ENCODE peak calls at places on chromosomes 12 and 14, in ten cellular contexts. F is OCI-LY7, V is RWPE1, R is caudate nucleus, A is transverse colon, I is SK-N-SH, P is SJSA1, Z is lung, G is H9, Q is thoracic aorta. E is an unnamed sample.

GRCh38 chr14:29274890-29275651 is 508.5 kb downstream of the FOXG1 start:
- DNase-seq in F (no peak), V (no peak), R (no peak), A (no peak), I (no peak), P (no peak), Z (no peak), G (no peak), Q (no peak), E (peak)

GRCh38 chr12:5789469-5789968 is 155.5 kb downstream of the ANO2 start:
- DNase-seq in F (no peak), V (peak), R (no peak), A (no peak), I (no peak), P (peak), Z (peak), G (no peak), Q (no peak), E (peak)

GRCh38 chr14:105281354-105282097 is 19.3 kb downstream of the BRF1 start:
- DNase-seq in F (peak), V (peak), R (no peak), A (no peak), I (peak), P (peak), Z (no peak), G (no peak), Q (no peak), E (peak)

GRCh38 chr12:93174048-93174447 is 203.7 kb upstream of the NUDT4 start:
- DNase-seq in F (no peak), V (no peak), R (no peak), A (no peak), I (peak), P (no peak), Z (no peak), G (no peak), Q (no peak), E (no peak)

GRCh38 chr12:112595415-112595814 is 176.7 kb downstream of the PTPN11 start:
- DNase-seq in F (no peak), V (no peak), R (no peak), A (no peak), I (no peak), P (no peak), Z (no peak), G (no peak), Q (no peak), E (no peak)

GRCh38 chr12:68319988-68320623 is 12.1 kb downstream of the MDM1 start:
- DNase-seq in F (no peak), V (no peak), R (no peak), A (peak), I (no peak), P (no peak), Z (no peak), G (no peak), Q (no peak), E (no peak)

GRCh38 chr12:120381752-120382419 is 12.9 kb upstream of the MSI1 start:
- DNase-seq in F (no peak), V (no peak), R (no peak), A (no peak), I (no peak), P (peak), Z (no peak), G (no peak), Q (no peak), E (no peak)

GRCh38 chr14:29529418-29529817 is 398.2 kb downstream of the PRKD1 start:
- DNase-seq in F (no peak), V (no peak), R (no peak), A (no peak), I (peak), P (no peak), Z (no peak), G (no peak), Q (no peak), E (peak)

GRCh38 chr12:104622942-104623341 is 166.2 kb downstream of the CHST11 start:
- DNase-seq in F (no peak), V (no peak), R (no peak), A (no peak), I (no peak), P (no peak), Z (no peak), G (no peak), Q (no peak), E (no peak)

GRCh38 chr12:115313929-115314328 is 630.0 kb upstream of the TBX3 start:
- DNase-seq in F (no peak), V (peak), R (no peak), A (no peak), I (no peak), P (no peak), Z (no peak), G (no peak), Q (no peak), E (no peak)

GRCh38 chr14:51750542-51750941 is 98.8 kb downstream of the FRMD6 start:
- DNase-seq in F (no peak), V (no peak), R (no peak), A (no peak), I (peak), P (no peak), Z (no peak), G (peak), Q (no peak), E (no peak)

GRCh38 chr12:41919526-41920305 is 225.0 kb downstream of the GXYLT1 start:
- DNase-seq in F (no peak), V (no peak), R (no peak), A (no peak), I (peak), P (no peak), Z (no peak), G (no peak), Q (no peak), E (no peak)

GRCh38 chr14:94313991-94314655 is 9.0 kb downstream of the SERPINA6 start:
- DNase-seq in F (no peak), V (no peak), R (no peak), A (no peak), I (no peak), P (no peak), Z (no peak), G (no peak), Q (no peak), E (no peak)

GRCh38 chr14:61322799-61323290 is 1.5 kb downstream of the PRKCH start:
- DNase-seq in F (no peak), V (peak), R (no peak), A (no peak), I (peak), P (no peak), Z (peak), G (no peak), Q (no peak), E (no peak)

GRCh38 chr12:126512916-126513913 is 1448.0 kb downstream of the AACS start:
- DNase-seq in F (no peak), V (no peak), R (no peak), A (no peak), I (no peak), P (no peak), Z (no peak), G (no peak), Q (no peak), E (no peak)

GRCh38 chr12:64752833-64753238 is 6.4 kb downstream of the GNS start:
- DNase-seq in F (no peak), V (no peak), R (no peak), A (no peak), I (no peak), P (no peak), Z (no peak), G (no peak), Q (no peak), E (no peak)

GRCh38 chr14:53999061-53999488 is 42.5 kb upstream of the BMP4 start:
- DNase-seq in F (no peak), V (peak), R (no peak), A (no peak), I (no peak), P (peak), Z (peak), G (no peak), Q (no peak), E (peak)

GRCh38 chr12:31651893-31652521 is 7.5 kb upstream of the ETFBKMT start:
- DNase-seq in F (no peak), V (no peak), R (no peak), A (no peak), I (peak), P (no peak), Z (no peak), G (no peak), Q (no peak), E (no peak)

GRCh38 chr12:124883263-124883876 is 19.7 kb upstream of the SCARB1 start:
- DNase-seq in F (peak), V (no peak), R (no peak), A (no peak), I (no peak), P (no peak), Z (no peak), G (no peak), Q (no peak), E (no peak)

DNA sequence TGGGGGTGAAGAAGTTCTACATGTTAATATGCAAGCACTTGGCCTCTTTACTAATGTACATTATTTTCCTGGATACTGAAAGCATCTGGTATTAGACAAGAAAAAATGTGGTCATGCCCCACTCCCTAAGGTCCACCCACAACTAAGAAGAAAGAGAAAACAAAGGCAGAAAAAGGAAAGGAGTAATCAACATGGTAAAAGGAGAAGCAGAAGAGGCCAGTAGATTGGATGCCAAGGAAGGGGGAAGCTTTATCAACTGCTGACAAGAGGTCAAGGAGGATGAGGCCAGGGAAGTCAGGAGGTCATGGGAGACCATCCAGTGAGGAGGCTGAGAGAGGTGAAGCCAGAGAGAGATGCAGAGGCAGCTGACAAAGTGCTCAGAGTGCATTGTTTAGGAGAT is 383.5 kb downstream of the ZFP36L1 start:
- DNase-seq in F (no peak), V (no peak), R (no peak), A (no peak), I (no peak), P (no peak), Z (no peak), G (no peak), Q (no peak), E (no peak)
- H3K27ac ChIP-seq in F (no peak), V (no peak), R (no peak), A (no peak), I (no peak), P (no peak), Z (no peak), G (no peak), Q (no peak), E (no peak)

GRCh38 chr12:99911967-99912366 is 72.8 kb downstream of the ANKS1B start:
- DNase-seq in F (no peak), V (no peak), R (no peak), A (no peak), I (no peak), P (peak), Z (no peak), G (no peak), Q (no peak), E (no peak)
- H3K27ac ChIP-seq in F (no peak), V (no peak), R (no peak), A (peak), I (peak), P (peak), Z (no peak), G (no peak), Q (peak), E (no peak)

DNA sequence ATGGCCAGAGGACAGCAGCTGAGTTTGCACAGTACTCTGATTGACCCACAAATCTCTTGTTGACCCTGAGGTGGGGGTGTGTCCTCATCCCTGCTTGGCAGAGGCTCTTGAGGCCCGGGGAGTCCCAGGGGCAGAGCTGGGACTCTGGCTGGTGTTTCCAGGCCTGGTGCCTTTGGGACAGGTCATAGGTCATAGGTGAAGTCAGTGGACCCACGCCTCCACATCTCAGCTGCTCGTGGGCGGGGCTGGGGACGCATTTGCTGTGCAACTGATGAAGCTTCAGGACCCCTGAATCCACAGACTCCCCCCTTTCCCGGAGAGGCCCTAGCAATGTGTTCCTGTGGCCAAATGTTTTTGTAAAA is 404 bp upstream of the CACNA2D4 start:
- DNase-seq in F (no peak), V (no peak), R (no peak), A (no peak), I (peak), P (no peak), Z (peak), G (peak), Q (no peak), E (no peak)
- H3K27ac ChIP-seq in F (no peak), V (no peak), R (peak), A (peak), I (no peak), P (no peak), Z (no peak), G (no peak), Q (no peak), E (peak)

DNA sequence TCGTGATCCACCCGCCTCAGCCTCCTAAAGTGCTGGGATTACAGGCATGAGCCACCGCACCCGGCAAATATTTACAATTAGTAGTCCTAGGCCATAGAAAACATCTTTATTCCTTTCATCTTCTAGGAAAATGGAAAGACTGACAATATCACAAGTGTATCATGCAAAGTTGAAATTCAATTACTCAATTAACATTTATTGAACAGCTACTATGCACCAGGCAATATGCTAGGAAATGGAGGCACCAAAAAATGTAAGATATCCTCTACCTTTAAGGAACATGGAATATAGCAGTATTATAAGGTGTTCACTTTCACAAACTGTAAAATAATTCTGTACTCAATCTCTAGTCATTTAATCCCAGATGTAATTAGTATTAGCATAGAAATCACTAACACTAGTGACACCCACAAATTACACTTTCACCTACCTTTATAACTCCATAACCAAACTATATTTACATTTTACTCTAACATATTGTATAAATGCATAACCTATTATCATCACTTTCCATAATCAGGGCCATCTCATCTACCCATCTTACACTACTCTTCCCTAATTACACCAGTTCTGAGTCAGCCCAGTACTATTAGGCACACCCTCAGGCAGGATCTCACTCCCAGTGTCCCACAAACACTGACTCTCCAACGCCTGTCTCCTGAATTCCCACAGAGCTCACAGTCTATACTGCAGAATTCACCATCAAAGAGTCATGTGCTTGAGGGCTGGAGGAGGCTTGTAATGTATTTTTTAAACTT is 10.4 kb downstream of the CORO1C start:
- DNase-seq in F (no peak), V (peak), R (no peak), A (no peak), I (no peak), P (no peak), Z (no peak), G (no peak), Q (no peak), E (no peak)
- H3K27ac ChIP-seq in F (no peak), V (peak), R (no peak), A (peak), I (peak), P (peak), Z (no peak), G (no peak), Q (no peak), E (no peak)

GRCh38 chr14:68281497-68281896 is 461.9 kb downstream of the RAD51B start:
- DNase-seq in F (no peak), V (no peak), R (no peak), A (no peak), I (no peak), P (no peak), Z (no peak), G (no peak), Q (no peak), E (no peak)
- H3K27ac ChIP-seq in F (peak), V (no peak), R (no peak), A (no peak), I (no peak), P (no peak), Z (no peak), G (no peak), Q (no peak), E (no peak)

DNA sequence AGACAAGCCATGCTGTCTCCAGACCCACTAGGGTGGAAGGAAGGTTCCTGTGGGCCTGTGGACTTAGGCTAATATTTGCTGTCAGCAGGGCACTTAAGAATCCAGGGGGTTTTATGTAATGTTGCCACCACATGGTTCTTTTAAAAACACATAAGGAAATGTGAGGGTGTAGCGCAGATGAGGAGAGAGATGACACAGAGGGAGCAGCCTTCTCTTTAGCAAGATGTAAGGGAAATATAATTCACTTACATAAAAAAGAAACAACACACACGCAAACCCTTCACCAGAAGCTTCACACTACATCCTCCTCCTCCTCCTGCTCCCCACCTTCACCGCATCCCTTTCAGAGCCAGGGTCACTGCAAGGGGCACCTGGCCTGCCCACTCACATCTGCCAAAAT is 4.9 kb upstream of the PIP4K2C start:
- DNase-seq in F (no peak), V (no peak), R (no peak), A (no peak), I (no peak), P (peak), Z (no peak), G (no peak), Q (no peak), E (no peak)
- H3K27ac ChIP-seq in F (no peak), V (no peak), R (peak), A (no peak), I (no peak), P (no peak), Z (no peak), G (no peak), Q (no peak), E (no peak)

GRCh38 chr12:52025301-52026172 is 18.8 kb downstream of the TAMALIN start:
- DNase-seq in F (peak), V (peak), R (peak), A (peak), I (peak), P (peak), Z (peak), G (peak), Q (peak), E (peak)

GRCh38 chr12:52029686-52030085 is 21.6 kb upstream of the NR4A1 start:
- DNase-seq in F (no peak), V (no peak), R (no peak), A (no peak), I (peak), P (no peak), Z (no peak), G (peak), Q (no peak), E (peak)

GRCh38 chr12:52023976-52024688 is 17.4 kb downstream of the TAMALIN start:
- DNase-seq in F (peak), V (no peak), R (no peak), A (no peak), I (no peak), P (no peak), Z (no peak), G (no peak), Q (no peak), E (no peak)

GRCh38 chr12:52026267-52026666 is 19.5 kb downstream of the TAMALIN start:
- DNase-seq in F (no peak), V (no peak), R (no peak), A (no peak), I (no peak), P (no peak), Z (no peak), G (no peak), Q (no peak), E (no peak)

GRCh38 chr12:52027085-52027843 is 20.5 kb downstream of the TAMALIN start:
- DNase-seq in F (peak), V (no peak), R (no peak), A (no peak), I (no peak), P (no peak), Z (no peak), G (no peak), Q (no peak), E (no peak)
- H3K27ac ChIP-seq in F (no peak), V (no peak), R (no peak), A (peak), I (no peak), P (no peak), Z (no peak), G (no peak), Q (no peak), E (no peak)

GRCh38 chr14:57657487-57657886 is 163.8 kb upstream of the CCDC198 start:
- DNase-seq in F (no peak), V (peak), R (no peak), A (no peak), I (no peak), P (no peak), Z (no peak), G (no peak), Q (no peak), E (no peak)
- H3K27ac ChIP-seq in F (no peak), V (no peak), R (no peak), A (no peak), I (no peak), P (no peak), Z (no peak), G (no peak), Q (no peak), E (no peak)